ENCODE peak calls at places on chromosomes 3 and 15, in eight cellular contexts. One of them, this sample, is unnamed.

GRCh38 chr3:81013360-81013759 is 748.1 kb downstream of the GBE1 start:
- DNase-seq in left colon: no peak
- DNase-seq in astrocyte: peak
- DNase-seq in cardiac fibroblast: no peak
- DNase-seq in lower lobe of right lung: no peak
- DNase-seq in CD8-positive, alpha-beta memory T cell: no peak
- DNase-seq in iris pigment epithelial cell: peak
- DNase-seq in stimulated activated CD4-positive, alpha-beta T cell treated with anti-CD3 and anti-CD28 coated beads, Interleukin-1b, Interleukin-23, amount 100 ng/mL, for 24 hours: no peak
- DNase-seq in this sample: no peak

GRCh38 chr3:16378920-16379319 is 113.9 kb downstream of the OXNAD1 start:
- DNase-seq in left colon: no peak
- DNase-seq in astrocyte: peak
- DNase-seq in cardiac fibroblast: peak
- DNase-seq in lower lobe of right lung: no peak
- DNase-seq in CD8-positive, alpha-beta memory T cell: no peak
- DNase-seq in iris pigment epithelial cell: peak
- DNase-seq in stimulated activated CD4-positive, alpha-beta T cell treated with anti-CD3 and anti-CD28 coated beads, Interleukin-1b, Interleukin-23, amount 100 ng/mL, for 24 hours: no peak
- DNase-seq in this sample: no peak

GRCh38 chr15:90184786-90185704 is 16.1 kb upstream of the SEMA4B start:
- DNase-seq in left colon: peak
- DNase-seq in astrocyte: no peak
- DNase-seq in cardiac fibroblast: peak
- DNase-seq in lower lobe of right lung: peak
- DNase-seq in CD8-positive, alpha-beta memory T cell: peak
- DNase-seq in iris pigment epithelial cell: no peak
- DNase-seq in stimulated activated CD4-positive, alpha-beta T cell treated with anti-CD3 and anti-CD28 coated beads, Interleukin-1b, Interleukin-23, amount 100 ng/mL, for 24 hours: peak
- DNase-seq in this sample: no peak

GRCh38 chr15:64921711-64922110 is 10.0 kb downstream of the ANKDD1A start:
- DNase-seq in left colon: no peak
- DNase-seq in astrocyte: no peak
- DNase-seq in cardiac fibroblast: no peak
- DNase-seq in lower lobe of right lung: no peak
- DNase-seq in CD8-positive, alpha-beta memory T cell: no peak
- DNase-seq in iris pigment epithelial cell: no peak
- DNase-seq in stimulated activated CD4-positive, alpha-beta T cell treated with anti-CD3 and anti-CD28 coated beads, Interleukin-1b, Interleukin-23, amount 100 ng/mL, for 24 hours: no peak
- DNase-seq in this sample: no peak

GRCh38 chr3:76308541-76308940 is 523.2 kb upstream of the ZNF717 start:
- DNase-seq in left colon: no peak
- DNase-seq in astrocyte: no peak
- DNase-seq in cardiac fibroblast: no peak
- DNase-seq in lower lobe of right lung: no peak
- DNase-seq in CD8-positive, alpha-beta memory T cell: no peak
- DNase-seq in iris pigment epithelial cell: peak
- DNase-seq in stimulated activated CD4-positive, alpha-beta T cell treated with anti-CD3 and anti-CD28 coated beads, Interleukin-1b, Interleukin-23, amount 100 ng/mL, for 24 hours: no peak
- DNase-seq in this sample: no peak

GRCh38 chr3:128399221-128399915 is 67.3 kb downstream of the DNAJB8 start:
- DNase-seq in left colon: no peak
- DNase-seq in astrocyte: no peak
- DNase-seq in cardiac fibroblast: no peak
- DNase-seq in lower lobe of right lung: no peak
- DNase-seq in CD8-positive, alpha-beta memory T cell: no peak
- DNase-seq in iris pigment epithelial cell: no peak
- DNase-seq in stimulated activated CD4-positive, alpha-beta T cell treated with anti-CD3 and anti-CD28 coated beads, Interleukin-1b, Interleukin-23, amount 100 ng/mL, for 24 hours: no peak
- DNase-seq in this sample: no peak

GRCh38 chr15:67707520-67708283 is 117.6 kb upstream of the SKOR1 start:
- DNase-seq in left colon: no peak
- DNase-seq in astrocyte: no peak
- DNase-seq in cardiac fibroblast: no peak
- DNase-seq in lower lobe of right lung: no peak
- DNase-seq in CD8-positive, alpha-beta memory T cell: no peak
- DNase-seq in iris pigment epithelial cell: peak
- DNase-seq in stimulated activated CD4-positive, alpha-beta T cell treated with anti-CD3 and anti-CD28 coated beads, Interleukin-1b, Interleukin-23, amount 100 ng/mL, for 24 hours: no peak
- DNase-seq in this sample: no peak

GRCh38 chr3:149442845-149443544 is 31.5 kb upstream of the TM4SF4 start:
- DNase-seq in left colon: no peak
- DNase-seq in astrocyte: peak
- DNase-seq in cardiac fibroblast: peak
- DNase-seq in lower lobe of right lung: no peak
- DNase-seq in CD8-positive, alpha-beta memory T cell: no peak
- DNase-seq in iris pigment epithelial cell: peak
- DNase-seq in stimulated activated CD4-positive, alpha-beta T cell treated with anti-CD3 and anti-CD28 coated beads, Interleukin-1b, Interleukin-23, amount 100 ng/mL, for 24 hours: no peak
- DNase-seq in this sample: no peak

GRCh38 chr15:28881170-28881569 is 4.6 kb upstream of the APBA2 start:
- DNase-seq in left colon: no peak
- DNase-seq in astrocyte: no peak
- DNase-seq in cardiac fibroblast: peak
- DNase-seq in lower lobe of right lung: no peak
- DNase-seq in CD8-positive, alpha-beta memory T cell: no peak
- DNase-seq in iris pigment epithelial cell: peak
- DNase-seq in stimulated activated CD4-positive, alpha-beta T cell treated with anti-CD3 and anti-CD28 coated beads, Interleukin-1b, Interleukin-23, amount 100 ng/mL, for 24 hours: no peak
- DNase-seq in this sample: no peak

GRCh38 chr3:149599236-149599635 is 58.6 kb downstream of the WWTR1 start:
- DNase-seq in left colon: no peak
- DNase-seq in astrocyte: peak
- DNase-seq in cardiac fibroblast: peak
- DNase-seq in lower lobe of right lung: no peak
- DNase-seq in CD8-positive, alpha-beta memory T cell: no peak
- DNase-seq in iris pigment epithelial cell: no peak
- DNase-seq in stimulated activated CD4-positive, alpha-beta T cell treated with anti-CD3 and anti-CD28 coated beads, Interleukin-1b, Interleukin-23, amount 100 ng/mL, for 24 hours: no peak
- DNase-seq in this sample: no peak

GRCh38 chr3:29525254-29525881 is 244.5 kb downstream of the RBMS3 start:
- DNase-seq in left colon: peak
- DNase-seq in astrocyte: peak
- DNase-seq in cardiac fibroblast: peak
- DNase-seq in lower lobe of right lung: no peak
- DNase-seq in CD8-positive, alpha-beta memory T cell: no peak
- DNase-seq in iris pigment epithelial cell: peak
- DNase-seq in stimulated activated CD4-positive, alpha-beta T cell treated with anti-CD3 and anti-CD28 coated beads, Interleukin-1b, Interleukin-23, amount 100 ng/mL, for 24 hours: no peak
- DNase-seq in this sample: no peak

GRCh38 chr3:21587894-21588293 is 163.1 kb downstream of the ZNF385D start:
- DNase-seq in left colon: no peak
- DNase-seq in astrocyte: no peak
- DNase-seq in cardiac fibroblast: no peak
- DNase-seq in lower lobe of right lung: no peak
- DNase-seq in CD8-positive, alpha-beta memory T cell: no peak
- DNase-seq in iris pigment epithelial cell: no peak
- DNase-seq in stimulated activated CD4-positive, alpha-beta T cell treated with anti-CD3 and anti-CD28 coated beads, Interleukin-1b, Interleukin-23, amount 100 ng/mL, for 24 hours: no peak
- DNase-seq in this sample: no peak

GRCh38 chr15:45314960-45315359 is 62.9 kb downstream of the SLC28A2 start:
- DNase-seq in left colon: no peak
- DNase-seq in astrocyte: no peak
- DNase-seq in cardiac fibroblast: peak
- DNase-seq in lower lobe of right lung: no peak
- DNase-seq in CD8-positive, alpha-beta memory T cell: no peak
- DNase-seq in iris pigment epithelial cell: peak
- DNase-seq in stimulated activated CD4-positive, alpha-beta T cell treated with anti-CD3 and anti-CD28 coated beads, Interleukin-1b, Interleukin-23, amount 100 ng/mL, for 24 hours: no peak
- DNase-seq in this sample: no peak

GRCh38 chr3:19274576-19274975 is 126.3 kb downstream of the KCNH8 start:
- DNase-seq in left colon: no peak
- DNase-seq in astrocyte: no peak
- DNase-seq in cardiac fibroblast: no peak
- DNase-seq in lower lobe of right lung: no peak
- DNase-seq in CD8-positive, alpha-beta memory T cell: no peak
- DNase-seq in iris pigment epithelial cell: no peak
- DNase-seq in stimulated activated CD4-positive, alpha-beta T cell treated with anti-CD3 and anti-CD28 coated beads, Interleukin-1b, Interleukin-23, amount 100 ng/mL, for 24 hours: no peak
- DNase-seq in this sample: no peak

GRCh38 chr3:100045696-100046095 is 68.6 kb downstream of the FILIP1L start:
- DNase-seq in left colon: peak
- DNase-seq in astrocyte: peak
- DNase-seq in cardiac fibroblast: peak
- DNase-seq in lower lobe of right lung: no peak
- DNase-seq in CD8-positive, alpha-beta memory T cell: no peak
- DNase-seq in iris pigment epithelial cell: peak
- DNase-seq in stimulated activated CD4-positive, alpha-beta T cell treated with anti-CD3 and anti-CD28 coated beads, Interleukin-1b, Interleukin-23, amount 100 ng/mL, for 24 hours: no peak
- DNase-seq in this sample: no peak

GRCh38 chr15:95557226-95558046 is 773.1 kb upstream of the NR2F2 start:
- DNase-seq in left colon: no peak
- DNase-seq in astrocyte: peak
- DNase-seq in cardiac fibroblast: peak
- DNase-seq in lower lobe of right lung: no peak
- DNase-seq in CD8-positive, alpha-beta memory T cell: no peak
- DNase-seq in iris pigment epithelial cell: peak
- DNase-seq in stimulated activated CD4-positive, alpha-beta T cell treated with anti-CD3 and anti-CD28 coated beads, Interleukin-1b, Interleukin-23, amount 100 ng/mL, for 24 hours: no peak
- DNase-seq in this sample: no peak